ENCODE peak calls at places on chromosome 5, in six cellular contexts. G is left ventricle myocardium inferior, N is NCI-H2171, K is kidney tubule cell, Y is hypothalamus, P is ELF-1. A is an unnamed sample.

GRCh38 chr5:111697881-111698757 is 58.9 kb downstream of the NREP start:
- DNase-seq in G (no peak), N (no peak), K (no peak), Y (no peak), P (peak; percentile 47), A (no peak)

GRCh38 chr5:139012170-139012569 is 137.0 kb upstream of the LRRTM2 start:
- DNase-seq in G (no peak), N (no peak), K (no peak), Y (no peak), P (no peak), A (no peak)

GRCh38 chr5:32522429-32523143 is 62.8 kb upstream of the SUB1 start:
- DNase-seq in G (no peak), N (no peak), K (no peak), Y (no peak), P (no peak), A (no peak)

GRCh38 chr5:2750026-2750757 is 1.3 kb downstream of the IRX2 start:
- DNase-seq in G (no peak), N (peak; percentile 23), K (peak; percentile 39), Y (no peak), P (peak; percentile 63), A (no peak)

GRCh38 chr5:1298723-1299510 is 4.0 kb upstream of the TERT start:
- DNase-seq in G (no peak), N (no peak), K (no peak), Y (no peak), P (no peak), A (no peak)

GRCh38 chr5:139776856-139777255 is 18.8 kb upstream of the PSD2 start:
- DNase-seq in G (no peak), N (no peak), K (no peak), Y (no peak), P (no peak), A (no peak)

GRCh38 chr5:105503950-105504349 is 1941.4 kb upstream of the NUDT12 start:
- DNase-seq in G (no peak), N (no peak), K (no peak), Y (no peak), P (no peak), A (no peak)

GRCh38 chr5:127440831-127441230 is 76.6 kb upstream of the PRRC1 start:
- DNase-seq in G (no peak), N (no peak), K (peak; percentile 47), Y (no peak), P (no peak), A (no peak)

GRCh38 chr5:36777105-36777757 is 99.3 kb upstream of the NIPBL start:
- DNase-seq in G (no peak), N (peak; percentile 2), K (peak; percentile 42), Y (no peak), P (peak; percentile 41), A (peak; percentile 25)

GRCh38 chr5:92332039-92332438 is 948.9 kb upstream of the ARRDC3 start:
- DNase-seq in G (no peak), N (no peak), K (peak; percentile 66), Y (no peak), P (no peak), A (no peak)

GRCh38 chr5:43255704-43256103 is 57.5 kb downstream of the HMGCS1 start:
- DNase-seq in G (no peak), N (no peak), K (peak; percentile 9), Y (no peak), P (no peak), A (no peak)

GRCh38 chr5:4275232-4275631 is 679.6 kb downstream of the IRX1 start:
- DNase-seq in G (no peak), N (peak; percentile 62), K (no peak), Y (no peak), P (no peak), A (no peak)

A was measured in colonic mucosa.